ENCODE peak calls at places on chromosome 19, in four cellular contexts. I is stimulated activated CD4-positive, alpha-beta T cell treated with anti-CD3 and anti-CD28 coated beads, Interleukin-4, amount 100 ng/mL, for 48 hours; T is dermis blood vessel endothelial cell; J is GM12878. B is an unnamed sample.
A peak's percentile ranks its signal among the peaks of the same experiment; 100 is the strongest.

GRCh38 chr19:32061304-32061703 is 284.1 kb upstream of the ZNF507 start:
- DNase-seq in J (no peak), I (no peak), T (no peak), B (no peak)

GRCh38 chr19:38263696-38264485 is 482 bp upstream of the SPINT2 start:
- DNase-seq in I (peak; percentile 76), J (no peak), T (peak; percentile 26), B (peak; percentile 92)

GRCh38 chr19:29088761-29089160 is 124.2 kb downstream of the UQCRFS1 start:
- DNase-seq in T (no peak), I (no peak), J (no peak), B (peak; percentile 52)

GRCh38 chr19:3270908-3271307 is 46.4 kb downstream of the CELF5 start:
- DNase-seq in I (peak; percentile 25), T (peak; percentile 31), J (no peak), B (peak; percentile 78)

GRCh38 chr19:14366529-14366928 is 14.7 kb upstream of the ADGRE5 start:
- DNase-seq in J (peak; percentile 98), T (peak; percentile 75), I (peak; percentile 86), B (peak; percentile 88)

GRCh38 chr19:6677495-6677894 is 7.5 kb upstream of the TNFSF14 start:
- DNase-seq in J (no peak), T (no peak), I (no peak), B (no peak)

GRCh38 chr19:48333467-48334384 is 8.4 kb downstream of the EMP3 start:
- DNase-seq in J (peak; percentile 82), T (peak; percentile 96), I (peak; percentile 86), B (peak; percentile 95)

GRCh38 chr19:5914358-5914774 is 312 bp downstream of the CAPS start:
- DNase-seq in I (no peak), T (no peak), J (no peak), B (no peak)

GRCh38 chr19:29248332-29248844 is 35.4 kb upstream of the UQCRFS1 start:
- DNase-seq in J (no peak), T (no peak), I (no peak), B (no peak)

GRCh38 chr19:46603752-46604241 is 2.7 kb downstream of the CALM3 start:
- DNase-seq in T (no peak), I (no peak), J (no peak), B (peak; percentile 50)

GRCh38 chr19:7965259-7965841 is 21.9 kb upstream of the TIMM44 start:
- DNase-seq in I (no peak), J (no peak), T (no peak), B (no peak)